ENCODE peak calls at places on chromosome 17, in nine cellular contexts. P is lower lobe of right lung, X is left ventricle myocardium inferior, W is HCT116, Y is GM23338, H is mucosa of descending colon, G is mammary epithelial cell, O is hepatocyte, J is ovary. Q is an unnamed sample.
A peak's percentile ranks its signal among the peaks of the same experiment; 100 is the strongest.

GRCh38 chr17:10171581-10171981 is 26.8 kb downstream of the GAS7 start:
- DNase-seq in P (no peak), X (no peak), W (no peak), Y (no peak), H (no peak), G (no peak), O (no peak), J (no peak), Q (no peak)

GRCh38 chr17:78997231-78997741 is 12.3 kb downstream of the CANT1 start:
- DNase-seq in P (no peak), X (no peak), W (no peak), Y (no peak), H (peak; percentile 50), G (no peak), O (no peak), J (no peak), Q (peak; percentile 35)

GRCh38 chr17:1039511-1040215 is 42.7 kb downstream of the TIMM22 start:
- DNase-seq in P (peak; percentile 92), X (peak; percentile 82), W (no peak), Y (no peak), H (peak; percentile 63), G (no peak), O (no peak), J (no peak), Q (peak; percentile 74)

GRCh38 chr17:72416054-72416691 is 295.4 kb downstream of the SOX9 start:
- DNase-seq in P (no peak), X (no peak), W (no peak), Y (peak; percentile 17), H (no peak), G (peak; percentile 96), O (no peak), J (no peak), Q (no peak)

GRCh38 chr17:55737976-55738501 is 12.8 kb upstream of the PCTP start:
- DNase-seq in P (no peak), X (no peak), W (no peak), Y (no peak), H (no peak), G (no peak), O (no peak), J (no peak), Q (no peak)

GRCh38 chr17:20184977-20185619 is 175.9 kb downstream of the SPECC1 start:
- DNase-seq in P (no peak), X (no peak), W (no peak), Y (no peak), H (no peak), G (no peak), O (no peak), J (no peak), Q (peak; percentile 66)

GRCh38 chr17:39653662-39654331 is 11.4 kb upstream of the TCAP start:
- DNase-seq in P (peak; percentile 80), X (peak; percentile 61), W (no peak), Y (peak; percentile 89), H (peak; percentile 86), G (no peak), O (peak; percentile 54), J (peak; percentile 57), Q (peak; percentile 98)

GRCh38 chr17:39963826-39964225 is 1.0 kb downstream of the GSDMA start:
- DNase-seq in P (no peak), X (no peak), W (no peak), Y (no peak), H (no peak), G (peak; percentile 93), O (no peak), J (no peak), Q (no peak)

GRCh38 chr17:48543854-48544355 is 1.0 kb downstream of the HOXB2 start:
- DNase-seq in P (no peak), X (peak; percentile 44), W (no peak), Y (no peak), H (no peak), G (peak; percentile 52), O (no peak), J (no peak), Q (no peak)

GRCh38 chr17:52148969-52149351 is 9.6 kb downstream of the CA10 start:
- DNase-seq in P (no peak), X (no peak), W (no peak), Y (no peak), H (no peak), G (peak; percentile 81), O (no peak), J (no peak), Q (no peak)

GRCh38 chr17:16287563-16288027 is 65.7 kb downstream of the CENPV start:
- DNase-seq in P (no peak), X (no peak), W (no peak), Y (no peak), H (no peak), G (peak; percentile 16), O (peak; percentile 46), J (no peak), Q (no peak)

GRCh38 chr17:4987767-4988083 is 250 bp upstream of the CAMTA2 start:
- DNase-seq in P (no peak), X (no peak), W (no peak), Y (no peak), H (no peak), G (no peak), O (no peak), J (no peak), Q (no peak)

DNA sequence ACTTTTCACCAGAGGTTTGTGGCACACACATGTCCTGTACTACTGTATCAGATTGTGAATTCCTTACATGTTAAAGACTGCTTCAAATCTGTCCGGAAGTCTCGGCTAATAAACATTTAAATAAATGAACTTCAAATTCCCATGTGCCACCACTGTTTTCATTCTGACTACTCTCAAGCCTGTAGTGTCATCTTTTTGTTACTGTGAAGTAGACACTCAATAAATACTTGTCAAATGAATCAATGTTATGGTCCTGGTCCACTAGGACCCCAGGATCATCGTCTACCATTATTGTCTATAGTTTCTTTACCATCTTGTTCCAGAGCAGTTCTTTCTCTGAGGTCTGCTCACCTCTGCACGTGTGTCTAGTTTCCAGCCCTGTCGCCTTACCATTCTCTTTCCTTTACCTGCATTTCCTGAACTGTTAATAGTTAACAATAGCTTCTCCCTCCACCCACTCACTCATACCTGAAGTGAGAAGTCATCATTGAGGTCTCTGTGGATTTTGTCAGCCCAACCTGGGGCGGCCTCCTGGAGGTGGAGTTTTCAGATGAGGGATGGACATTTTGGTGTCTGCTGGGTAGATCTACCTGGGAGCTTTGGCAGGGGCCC is 333.0 kb downstream of the SEC14L1 start:
- DNase-seq in P (no peak), X (no peak), W (peak; percentile 71), Y (no peak), H (no peak), G (peak; percentile 87), O (peak; percentile 64), J (no peak), Q (no peak)
- H3K4me1 ChIP-seq in P (peaks cover 83% of the 10 kb centered on the region), X (peaks cover 93% of the 10 kb centered on the region), W (peaks cover 55% of the 10 kb centered on the region), Y (peaks cover 76% of the 10 kb centered on the region), H (peaks cover 38% of the 10 kb centered on the region), G (peaks cover 86% of the 10 kb centered on the region), O (peaks cover 82% of the 10 kb centered on the region), J (peaks cover 53% of the 10 kb centered on the region), Q (peaks cover 26% of the 10 kb centered on the region)

GRCh38 chr17:75486951-75487350 is 28.4 kb downstream of the CASKIN2 start:
- DNase-seq in P (no peak), X (no peak), W (no peak), Y (no peak), H (no peak), G (no peak), O (no peak), J (no peak), Q (no peak)
- H3K4me1 ChIP-seq in P (peaks cover 57% of the 10 kb centered on the region), X (peaks cover 76% of the 10 kb centered on the region), W (no peaks in the 10 kb centered on the region), Y (no peaks in the 10 kb centered on the region), H (peaks cover 8% of the 10 kb centered on the region), G (no peaks in the 10 kb centered on the region), O (peaks cover 5% of the 10 kb centered on the region), J (no peaks in the 10 kb centered on the region), Q (no peaks in the 10 kb centered on the region)

GRCh38 chr17:13888043-13888442 is 181.3 kb upstream of the COX10 start:
- DNase-seq in P (no peak), X (peak; percentile 20), W (no peak), Y (no peak), H (no peak), G (no peak), O (peak; percentile 26), J (peak; percentile 28), Q (no peak)

GRCh38 chr17:13883659-13884058 is 185.6 kb upstream of the COX10 start:
- DNase-seq in P (no peak), X (no peak), W (no peak), Y (no peak), H (no peak), G (no peak), O (no peak), J (no peak), Q (no peak)

GRCh38 chr17:13885550-13885949 is 183.8 kb upstream of the COX10 start:
- DNase-seq in P (no peak), X (no peak), W (no peak), Y (no peak), H (no peak), G (no peak), O (no peak), J (no peak), Q (no peak)

GRCh38 chr17:13885953-13886889 is 183.1 kb upstream of the COX10 start:
- DNase-seq in P (no peak), X (peak; percentile 57), W (no peak), Y (no peak), H (no peak), G (no peak), O (peak; percentile 14), J (no peak), Q (peak; percentile 67)

GRCh38 chr17:13884347-13884746 is 185.0 kb upstream of the COX10 start:
- DNase-seq in P (no peak), X (no peak), W (no peak), Y (no peak), H (no peak), G (no peak), O (no peak), J (no peak), Q (no peak)
- H3K4me1 ChIP-seq in P (no peaks in the 10 kb centered on the region), X (peaks cover 14% of the 10 kb centered on the region), W (no peaks in the 10 kb centered on the region), Y (no peaks in the 10 kb centered on the region), H (no peaks in the 10 kb centered on the region), G (no peaks in the 10 kb centered on the region), O (peaks cover 14% of the 10 kb centered on the region), J (peaks cover 1% of the 10 kb centered on the region), Q (no peaks in the 10 kb centered on the region)

DNA sequence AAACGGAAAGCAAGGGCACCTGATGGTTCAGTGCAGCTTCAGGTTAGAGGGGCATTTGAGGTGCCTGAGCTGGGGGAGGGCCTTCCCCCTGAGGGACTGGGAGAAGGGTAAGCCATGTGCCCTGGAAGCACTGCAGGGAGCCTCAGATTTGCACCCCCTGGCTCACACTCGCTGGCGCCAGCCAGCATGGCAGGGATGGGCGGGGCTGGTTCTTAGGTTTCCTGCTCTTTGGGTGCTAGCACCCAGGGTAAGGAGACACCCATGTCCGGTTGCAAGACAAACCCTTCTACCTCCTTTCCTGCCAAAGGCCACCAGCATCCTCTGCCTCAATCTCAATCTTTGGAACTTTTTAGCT is 2.3 kb upstream of the LIMD2 start:
- DNase-seq in P (peak; percentile 59), X (no peak), W (no peak), Y (no peak), H (peak; percentile 53), G (no peak), O (no peak), J (no peak), Q (no peak)
- H3K4me1 ChIP-seq in P (peaks cover 37% of the 10 kb centered on the region), X (peaks cover 39% of the 10 kb centered on the region), W (peaks cover 5% of the 10 kb centered on the region), Y (peaks cover 28% of the 10 kb centered on the region), H (peaks cover 19% of the 10 kb centered on the region), G (no peaks in the 10 kb centered on the region), O (peaks cover 15% of the 10 kb centered on the region), J (peaks cover 7% of the 10 kb centered on the region), Q (peaks cover 9% of the 10 kb centered on the region)

GRCh38 chr17:7716901-7717755 is at the start of gene DNAH2:
- DNase-seq in P (peak; percentile 77), X (peak; percentile 69), W (peak; percentile 89), Y (peak; percentile 99), H (peak; percentile 79), G (peak; percentile 91), O (peak; percentile 95), J (peak; percentile 84), Q (peak; percentile 99)
- H3K4me1 ChIP-seq in P (peaks cover 19% of the 10 kb centered on the region), X (peaks cover 19% of the 10 kb centered on the region), W (peaks cover 12% of the 10 kb centered on the region), Y (peaks cover 29% of the 10 kb centered on the region), H (peaks cover 14% of the 10 kb centered on the region), G (peaks cover 8% of the 10 kb centered on the region), O (peaks cover 9% of the 10 kb centered on the region), J (peaks cover 3% of the 10 kb centered on the region), Q (peaks cover 2% of the 10 kb centered on the region)